ENCODE peak calls at places on chromosome 5, in ten cellular contexts. One of them, this sample, is unnamed.

GRCh38 chr5:31237159-31237558 is 43.7 kb downstream of the CDH6 start:
- DNase-seq in suprapubic skin: no peak
- DNase-seq in transverse colon: no peak
- DNase-seq in HepG2: peak; percentile 6
- DNase-seq in stomach: no peak
- DNase-seq in GM12878: no peak
- DNase-seq in A549: no peak
- DNase-seq in sigmoid colon: no peak
- DNase-seq in ovary: no peak
- DNase-seq in K562: no peak
- DNase-seq in this sample: no peak

GRCh38 chr5:14628346-14628745 is 36.2 kb upstream of the OTULIN start:
- DNase-seq in ovary: peak; percentile 40
- DNase-seq in stomach: no peak
- DNase-seq in HepG2: peak; percentile 50
- DNase-seq in GM12878: no peak
- DNase-seq in A549: peak; percentile 20
- DNase-seq in sigmoid colon: no peak
- DNase-seq in suprapubic skin: no peak
- DNase-seq in transverse colon: no peak
- DNase-seq in K562: peak; percentile 54
- DNase-seq in this sample: peak; percentile 36

GRCh38 chr5:108681079-108681921 is 66.4 kb upstream of the FER start:
- DNase-seq in suprapubic skin: no peak
- DNase-seq in K562: peak; percentile 35
- DNase-seq in sigmoid colon: no peak
- DNase-seq in stomach: no peak
- DNase-seq in ovary: no peak
- DNase-seq in HepG2: peak; percentile 50
- DNase-seq in transverse colon: no peak
- DNase-seq in GM12878: peak; percentile 67
- DNase-seq in A549: peak; percentile 43
- DNase-seq in this sample: peak; percentile 82

GRCh38 chr5:177592905-177593304 is 902 bp downstream of the TMED9 start:
- DNase-seq in K562: no peak
- DNase-seq in stomach: no peak
- DNase-seq in A549: no peak
- DNase-seq in HepG2: no peak
- DNase-seq in suprapubic skin: no peak
- DNase-seq in GM12878: no peak
- DNase-seq in transverse colon: no peak
- DNase-seq in sigmoid colon: peak; percentile 43
- DNase-seq in ovary: no peak
- DNase-seq in this sample: no peak

GRCh38 chr5:146461319-146461718 is 14.2 kb downstream of the TCERG1 start:
- DNase-seq in sigmoid colon: no peak
- DNase-seq in suprapubic skin: no peak
- DNase-seq in stomach: no peak
- DNase-seq in K562: no peak
- DNase-seq in GM12878: no peak
- DNase-seq in HepG2: no peak
- DNase-seq in ovary: no peak
- DNase-seq in A549: no peak
- DNase-seq in transverse colon: no peak
- DNase-seq in this sample: no peak

GRCh38 chr5:179308563-179309382 is 36.5 kb downstream of the ADAMTS2 start:
- DNase-seq in stomach: no peak
- DNase-seq in suprapubic skin: no peak
- DNase-seq in HepG2: no peak
- DNase-seq in K562: no peak
- DNase-seq in transverse colon: no peak
- DNase-seq in GM12878: no peak
- DNase-seq in A549: no peak
- DNase-seq in ovary: no peak
- DNase-seq in sigmoid colon: peak; percentile 50
- DNase-seq in this sample: no peak

GRCh38 chr5:95327211-95327610 is 42.3 kb upstream of the MCTP1 start:
- DNase-seq in suprapubic skin: no peak
- DNase-seq in A549: no peak
- DNase-seq in K562: no peak
- DNase-seq in ovary: no peak
- DNase-seq in transverse colon: no peak
- DNase-seq in sigmoid colon: no peak
- DNase-seq in HepG2: no peak
- DNase-seq in stomach: no peak
- DNase-seq in GM12878: no peak
- DNase-seq in this sample: no peak

GRCh38 chr5:168818586-168818985 is 239.4 kb upstream of the PANK3 start:
- DNase-seq in GM12878: no peak
- DNase-seq in HepG2: no peak
- DNase-seq in sigmoid colon: no peak
- DNase-seq in stomach: no peak
- DNase-seq in transverse colon: no peak
- DNase-seq in K562: no peak
- DNase-seq in A549: no peak
- DNase-seq in ovary: no peak
- DNase-seq in suprapubic skin: no peak
- DNase-seq in this sample: no peak

GRCh38 chr5:86909461-86909881 is 291.7 kb downstream of the COX7C start:
- DNase-seq in suprapubic skin: no peak
- DNase-seq in transverse colon: no peak
- DNase-seq in K562: no peak
- DNase-seq in sigmoid colon: no peak
- DNase-seq in GM12878: no peak
- DNase-seq in stomach: no peak
- DNase-seq in A549: no peak
- DNase-seq in ovary: no peak
- DNase-seq in HepG2: no peak
- DNase-seq in this sample: no peak

GRCh38 chr5:105616599-105616998 is 2054.0 kb upstream of the NUDT12 start:
- DNase-seq in HepG2: no peak
- DNase-seq in stomach: no peak
- DNase-seq in ovary: no peak
- DNase-seq in transverse colon: no peak
- DNase-seq in sigmoid colon: no peak
- DNase-seq in K562: no peak
- DNase-seq in suprapubic skin: no peak
- DNase-seq in GM12878: no peak
- DNase-seq in A549: no peak
- DNase-seq in this sample: no peak

GRCh38 chr5:125200842-125201373 is 454.5 kb upstream of the ZNF608 start:
- DNase-seq in GM12878: no peak
- DNase-seq in sigmoid colon: no peak
- DNase-seq in transverse colon: no peak
- DNase-seq in suprapubic skin: no peak
- DNase-seq in stomach: no peak
- DNase-seq in HepG2: no peak
- DNase-seq in K562: no peak
- DNase-seq in ovary: no peak
- DNase-seq in A549: no peak
- DNase-seq in this sample: no peak

GRCh38 chr5:33120671-33121070 is 320.1 kb upstream of the TARS1 start:
- DNase-seq in ovary: no peak
- DNase-seq in HepG2: no peak
- DNase-seq in K562: no peak
- DNase-seq in transverse colon: no peak
- DNase-seq in suprapubic skin: no peak
- DNase-seq in GM12878: no peak
- DNase-seq in stomach: no peak
- DNase-seq in sigmoid colon: no peak
- DNase-seq in A549: no peak
- DNase-seq in this sample: no peak

GRCh38 chr5:33852327-33852726 is 39.5 kb downstream of the ADAMTS12 start:
- DNase-seq in GM12878: no peak
- DNase-seq in K562: no peak
- DNase-seq in suprapubic skin: no peak
- DNase-seq in A549: no peak
- DNase-seq in transverse colon: no peak
- DNase-seq in HepG2: no peak
- DNase-seq in ovary: no peak
- DNase-seq in stomach: no peak
- DNase-seq in sigmoid colon: no peak
- DNase-seq in this sample: no peak

GRCh38 chr5:12704955-12705354 is 800.7 kb upstream of the CTNND2 start:
- DNase-seq in HepG2: no peak
- DNase-seq in K562: no peak
- DNase-seq in GM12878: no peak
- DNase-seq in sigmoid colon: no peak
- DNase-seq in stomach: no peak
- DNase-seq in A549: no peak
- DNase-seq in ovary: no peak
- DNase-seq in suprapubic skin: no peak
- DNase-seq in transverse colon: no peak
- DNase-seq in this sample: no peak

GRCh38 chr5:6637590-6637989 is 4.3 kb downstream of the SRD5A1 start:
- DNase-seq in transverse colon: no peak
- DNase-seq in GM12878: no peak
- DNase-seq in sigmoid colon: no peak
- DNase-seq in HepG2: no peak
- DNase-seq in stomach: no peak
- DNase-seq in A549: no peak
- DNase-seq in K562: no peak
- DNase-seq in ovary: no peak
- DNase-seq in suprapubic skin: no peak
- DNase-seq in this sample: no peak

GRCh38 chr5:34897646-34898045 is 17.7 kb downstream of the RAD1 start:
- DNase-seq in sigmoid colon: no peak
- DNase-seq in transverse colon: no peak
- DNase-seq in GM12878: no peak
- DNase-seq in A549: no peak
- DNase-seq in HepG2: no peak
- DNase-seq in K562: no peak
- DNase-seq in ovary: no peak
- DNase-seq in stomach: no peak
- DNase-seq in suprapubic skin: no peak
- DNase-seq in this sample: no peak

DNA sequence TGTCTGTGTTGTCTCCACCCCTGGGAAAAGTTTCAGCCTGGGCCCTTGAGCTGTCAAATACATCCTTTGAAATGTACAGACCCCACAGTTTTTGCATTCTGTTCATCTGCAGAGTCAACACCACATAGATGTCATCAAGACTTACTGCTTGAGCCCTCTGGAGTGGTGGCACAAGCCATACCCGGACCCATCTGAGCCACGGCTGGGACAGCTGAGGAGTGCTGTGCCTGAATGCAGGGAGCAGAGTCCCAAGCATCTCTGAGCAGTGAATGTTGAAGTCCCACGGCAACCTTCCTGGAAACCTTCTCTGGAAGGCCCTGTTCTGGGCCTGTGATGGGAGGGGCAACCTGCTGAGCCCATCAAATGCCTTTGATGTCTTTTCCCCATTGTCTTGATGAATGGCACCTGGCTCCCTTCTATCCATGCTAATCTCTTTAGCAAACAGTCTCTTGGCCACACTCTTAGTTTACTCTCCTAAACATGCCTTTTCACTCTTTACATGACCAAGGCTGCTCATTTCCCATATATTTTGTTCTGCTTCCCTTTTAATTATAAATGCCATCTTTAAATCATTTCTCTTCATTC is 92.5 kb downstream of the ATPSCKMT start:
- DNase-seq in A549: no peak
- DNase-seq in sigmoid colon: no peak
- DNase-seq in transverse colon: no peak
- DNase-seq in K562: no peak
- DNase-seq in GM12878: no peak
- DNase-seq in ovary: no peak
- DNase-seq in stomach: no peak
- DNase-seq in HepG2: peak; percentile 82
- DNase-seq in suprapubic skin: no peak
- DNase-seq in this sample: no peak
- TF ChIP-seq CTCF in A549: no peak
- TF ChIP-seq CTCF in sigmoid colon: no peak
- TF ChIP-seq CTCF in transverse colon: no peak
- TF ChIP-seq CTCF in K562: no peak
- TF ChIP-seq CTCF in GM12878: no peak
- TF ChIP-seq CTCF in ovary: no peak
- TF ChIP-seq CTCF in stomach: no peak
- TF ChIP-seq CTCF in HepG2: no peak
- TF ChIP-seq CTCF in suprapubic skin: no peak
- TF ChIP-seq CTCF in this sample: no peak

DNA sequence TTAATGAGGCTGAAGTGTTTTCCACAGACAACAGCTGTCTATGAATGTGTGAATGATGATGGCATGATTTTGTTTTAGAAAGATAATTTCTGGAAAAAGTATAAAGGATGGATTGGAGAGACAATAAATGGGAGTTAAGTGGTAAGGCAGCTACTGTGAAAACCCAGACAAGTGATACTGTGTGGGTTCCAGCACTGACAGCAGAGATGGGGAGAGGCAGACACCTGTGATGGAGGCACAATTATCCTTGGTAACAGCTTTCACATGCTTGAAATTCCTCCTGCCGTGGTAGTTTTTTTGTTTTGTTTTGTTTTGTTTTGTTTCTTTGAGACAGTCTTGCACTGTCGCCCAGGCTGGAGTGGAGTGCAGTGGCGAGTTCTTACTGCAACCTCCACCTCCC is 189.3 kb downstream of the DEPDC1B start:
- DNase-seq in suprapubic skin: no peak
- DNase-seq in GM12878: no peak
- DNase-seq in HepG2: no peak
- DNase-seq in K562: no peak
- DNase-seq in ovary: no peak
- DNase-seq in A549: no peak
- DNase-seq in sigmoid colon: no peak
- DNase-seq in stomach: no peak
- DNase-seq in transverse colon: no peak
- DNase-seq in this sample: no peak
- TF ChIP-seq POLR2A in suprapubic skin: no peak
- TF ChIP-seq POLR2A in GM12878: no peak
- TF ChIP-seq POLR2A in HepG2: no peak
- TF ChIP-seq POLR2A in K562: no peak
- TF ChIP-seq POLR2A in ovary: no peak
- TF ChIP-seq POLR2A in A549: no peak
- TF ChIP-seq POLR2A in sigmoid colon: no peak
- TF ChIP-seq POLR2A in stomach: no peak
- TF ChIP-seq POLR2A in transverse colon: no peak
- TF ChIP-seq POLR2A in this sample: no peak

GRCh38 chr5:74209566-74209965 is 431.0 kb downstream of the ENC1 start:
- DNase-seq in GM12878: no peak
- DNase-seq in sigmoid colon: no peak
- DNase-seq in suprapubic skin: no peak
- DNase-seq in A549: no peak
- DNase-seq in transverse colon: no peak
- DNase-seq in ovary: no peak
- DNase-seq in HepG2: no peak
- DNase-seq in K562: no peak
- DNase-seq in stomach: no peak
- DNase-seq in this sample: no peak
- TF ChIP-seq EP300 in GM12878: no peak
- TF ChIP-seq EP300 in sigmoid colon: no peak
- TF ChIP-seq EP300 in suprapubic skin: no peak
- TF ChIP-seq EP300 in A549: no peak
- TF ChIP-seq EP300 in transverse colon: no peak
- TF ChIP-seq EP300 in ovary: no peak
- TF ChIP-seq EP300 in HepG2: no peak
- TF ChIP-seq EP300 in K562: no peak
- TF ChIP-seq EP300 in stomach: no peak
- TF ChIP-seq EP300 in this sample: no peak

DNA sequence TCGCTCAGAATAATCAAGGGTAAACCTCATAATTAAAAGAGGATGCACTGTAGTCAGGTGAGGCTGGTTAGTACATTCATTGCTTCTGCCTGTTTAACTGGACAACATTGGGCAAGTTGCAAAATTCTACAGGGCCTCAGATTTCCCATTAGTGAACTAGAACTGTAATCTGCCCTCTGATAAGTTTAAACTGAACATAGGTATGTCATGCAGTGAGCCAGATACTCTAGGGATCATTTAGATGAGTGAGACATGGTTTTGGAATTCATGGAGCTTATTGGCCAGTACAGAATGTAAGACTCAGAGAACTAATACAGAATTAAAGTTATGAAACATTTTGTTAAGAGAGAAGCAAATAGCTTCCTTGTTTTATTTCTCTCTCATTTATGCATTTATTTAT is 35.9 kb downstream of the RNF44 start:
- DNase-seq in sigmoid colon: no peak
- DNase-seq in HepG2: no peak
- DNase-seq in A549: no peak
- DNase-seq in transverse colon: no peak
- DNase-seq in ovary: no peak
- DNase-seq in suprapubic skin: no peak
- DNase-seq in stomach: no peak
- DNase-seq in K562: no peak
- DNase-seq in GM12878: no peak
- DNase-seq in this sample: no peak
- TF ChIP-seq CTCF in sigmoid colon: no peak
- TF ChIP-seq CTCF in HepG2: no peak
- TF ChIP-seq CTCF in A549: no peak
- TF ChIP-seq CTCF in transverse colon: no peak
- TF ChIP-seq CTCF in ovary: no peak
- TF ChIP-seq CTCF in suprapubic skin: no peak
- TF ChIP-seq CTCF in stomach: no peak
- TF ChIP-seq CTCF in K562: no peak
- TF ChIP-seq CTCF in GM12878: no peak
- TF ChIP-seq CTCF in this sample: no peak

This sample was measured in tibial nerve.